ENCODE peak calls at places on chromosomes 6 and 20, in six cellular contexts. One of them, this sample, is unnamed.

GRCh38 chr6:162572240-162572639 is 155.3 kb downstream of the PRKN start:
- DNase-seq in CD4-positive, alpha-beta memory T cell: no peak
- DNase-seq in colonic mucosa: no peak
- DNase-seq in ovary: no peak
- DNase-seq in heart left ventricle: no peak
- DNase-seq in prostate gland: no peak
- DNase-seq in this sample: no peak

GRCh38 chr6:26534681-26535465 is 3.3 kb upstream of the HMGN4 start:
- DNase-seq in CD4-positive, alpha-beta memory T cell: no peak
- DNase-seq in colonic mucosa: no peak
- DNase-seq in ovary: no peak
- DNase-seq in heart left ventricle: no peak
- DNase-seq in prostate gland: no peak
- DNase-seq in this sample: no peak

GRCh38 chr6:14676084-14676483 is 558.5 kb downstream of the CD83 start:
- DNase-seq in CD4-positive, alpha-beta memory T cell: no peak
- DNase-seq in colonic mucosa: no peak
- DNase-seq in ovary: no peak
- DNase-seq in heart left ventricle: no peak
- DNase-seq in prostate gland: no peak
- DNase-seq in this sample: no peak

GRCh38 chr6:43838276-43839036 is 68.4 kb downstream of the VEGFA start:
- DNase-seq in CD4-positive, alpha-beta memory T cell: no peak
- DNase-seq in colonic mucosa: no peak
- DNase-seq in ovary: no peak
- DNase-seq in heart left ventricle: peak; percentile 17
- DNase-seq in prostate gland: no peak
- DNase-seq in this sample: no peak

GRCh38 chr6:106922626-106923025 is 51.9 kb downstream of the CD24 start:
- DNase-seq in CD4-positive, alpha-beta memory T cell: no peak
- DNase-seq in colonic mucosa: no peak
- DNase-seq in ovary: no peak
- DNase-seq in heart left ventricle: no peak
- DNase-seq in prostate gland: no peak
- DNase-seq in this sample: no peak

GRCh38 chr20:49505518-49505917 is 23.1 kb upstream of the KCNB1 start:
- DNase-seq in CD4-positive, alpha-beta memory T cell: no peak
- DNase-seq in colonic mucosa: no peak
- DNase-seq in ovary: no peak
- DNase-seq in heart left ventricle: peak; percentile 28
- DNase-seq in prostate gland: no peak
- DNase-seq in this sample: no peak

GRCh38 chr20:3924304-3925112 is 35.3 kb downstream of the PANK2 start:
- DNase-seq in CD4-positive, alpha-beta memory T cell: no peak
- DNase-seq in colonic mucosa: no peak
- DNase-seq in ovary: no peak
- DNase-seq in heart left ventricle: peak; percentile 45
- DNase-seq in prostate gland: no peak
- DNase-seq in this sample: no peak

GRCh38 chr20:45987108-45987780 is 15.2 kb upstream of the ZNF335 start:
- DNase-seq in CD4-positive, alpha-beta memory T cell: peak; percentile 76
- DNase-seq in colonic mucosa: peak; percentile 72
- DNase-seq in ovary: peak; percentile 61
- DNase-seq in heart left ventricle: peak; percentile 54
- DNase-seq in prostate gland: peak; percentile 38
- DNase-seq in this sample: peak; percentile 61

GRCh38 chr20:16476032-16476431 is 97.2 kb downstream of the KIF16B start:
- DNase-seq in CD4-positive, alpha-beta memory T cell: peak; percentile 15
- DNase-seq in colonic mucosa: no peak
- DNase-seq in ovary: no peak
- DNase-seq in heart left ventricle: no peak
- DNase-seq in prostate gland: peak; percentile 8
- DNase-seq in this sample: no peak

GRCh38 chr6:159084493-159085091 is 39.8 kb upstream of the TAGAP start:
- DNase-seq in CD4-positive, alpha-beta memory T cell: no peak
- DNase-seq in colonic mucosa: no peak
- DNase-seq in ovary: no peak
- DNase-seq in heart left ventricle: no peak
- DNase-seq in prostate gland: no peak
- DNase-seq in this sample: no peak

GRCh38 chr20:36792422-36792821 is 18.9 kb upstream of the DSN1 start:
- DNase-seq in CD4-positive, alpha-beta memory T cell: no peak
- DNase-seq in colonic mucosa: no peak
- DNase-seq in ovary: no peak
- DNase-seq in heart left ventricle: peak; percentile 66
- DNase-seq in prostate gland: peak; percentile 31
- DNase-seq in this sample: no peak

GRCh38 chr20:54212226-54212625 is 4.3 kb downstream of the PFDN4 start:
- DNase-seq in CD4-positive, alpha-beta memory T cell: no peak
- DNase-seq in colonic mucosa: no peak
- DNase-seq in ovary: no peak
- DNase-seq in heart left ventricle: no peak
- DNase-seq in prostate gland: no peak
- DNase-seq in this sample: no peak

GRCh38 chr6:62150048-62150663 is 135.9 kb downstream of the KHDRBS2 start:
- DNase-seq in CD4-positive, alpha-beta memory T cell: no peak
- DNase-seq in colonic mucosa: peak; percentile 20
- DNase-seq in ovary: no peak
- DNase-seq in heart left ventricle: no peak
- DNase-seq in prostate gland: no peak
- DNase-seq in this sample: no peak

GRCh38 chr6:41578714-41579610 is 32.8 kb downstream of the FOXP4 start:
- DNase-seq in CD4-positive, alpha-beta memory T cell: no peak
- DNase-seq in colonic mucosa: peak; percentile 82
- DNase-seq in ovary: no peak
- DNase-seq in heart left ventricle: no peak
- DNase-seq in prostate gland: no peak
- DNase-seq in this sample: no peak

GRCh38 chr20:13220194-13220856 is 749 bp upstream of the ISM1 start:
- DNase-seq in CD4-positive, alpha-beta memory T cell: peak; percentile 28
- DNase-seq in colonic mucosa: no peak
- DNase-seq in ovary: peak; percentile 16
- DNase-seq in heart left ventricle: no peak
- DNase-seq in prostate gland: peak; percentile 20
- DNase-seq in this sample: peak; percentile 5

GRCh38 chr6:167452338-167453081 is 127.6 kb downstream of the TTLL2 start:
- DNase-seq in CD4-positive, alpha-beta memory T cell: no peak
- DNase-seq in colonic mucosa: no peak
- DNase-seq in ovary: no peak
- DNase-seq in heart left ventricle: no peak
- DNase-seq in prostate gland: no peak
- DNase-seq in this sample: no peak

GRCh38 chr6:42781546-42781810 is 374 bp upstream of the BICRAL start:
- DNase-seq in CD4-positive, alpha-beta memory T cell: peak; percentile 32
- DNase-seq in colonic mucosa: no peak
- DNase-seq in ovary: no peak
- DNase-seq in heart left ventricle: no peak
- DNase-seq in prostate gland: no peak
- DNase-seq in this sample: no peak

GRCh38 chr6:158188591-158188990 is 20.4 kb downstream of the GTF2H5 start:
- DNase-seq in CD4-positive, alpha-beta memory T cell: no peak
- DNase-seq in colonic mucosa: no peak
- DNase-seq in ovary: no peak
- DNase-seq in heart left ventricle: no peak
- DNase-seq in prostate gland: no peak
- DNase-seq in this sample: no peak

GRCh38 chr20:33096921-33097320 is 17.5 kb downstream of the BPIFB4 start:
- DNase-seq in CD4-positive, alpha-beta memory T cell: no peak
- DNase-seq in colonic mucosa: no peak
- DNase-seq in ovary: no peak
- DNase-seq in heart left ventricle: no peak
- DNase-seq in prostate gland: no peak
- DNase-seq in this sample: no peak

GRCh38 chr6:19269341-19269898 is 567.8 kb upstream of the ID4 start:
- DNase-seq in CD4-positive, alpha-beta memory T cell: no peak
- DNase-seq in colonic mucosa: no peak
- DNase-seq in ovary: no peak
- DNase-seq in heart left ventricle: no peak
- DNase-seq in prostate gland: no peak
- DNase-seq in this sample: no peak
- H3K9me3 ChIP-seq in CD4-positive, alpha-beta memory T cell: no peaks in the 10 kb centered on the region
- H3K9me3 ChIP-seq in colonic mucosa: no peaks in the 10 kb centered on the region
- H3K9me3 ChIP-seq in ovary: no peaks in the 10 kb centered on the region
- H3K9me3 ChIP-seq in heart left ventricle: peaks cover 23% of the 10 kb centered on the region
- H3K9me3 ChIP-seq in prostate gland: no peaks in the 10 kb centered on the region
- H3K9me3 ChIP-seq in this sample: no peaks in the 10 kb centered on the region

GRCh38 chr6:67898875-67899274 is 736.2 kb upstream of the ADGRB3 start:
- DNase-seq in CD4-positive, alpha-beta memory T cell: no peak
- DNase-seq in colonic mucosa: no peak
- DNase-seq in ovary: no peak
- DNase-seq in heart left ventricle: no peak
- DNase-seq in prostate gland: no peak
- DNase-seq in this sample: no peak
- H3K9me3 ChIP-seq in CD4-positive, alpha-beta memory T cell: peaks cover 4% of the 10 kb centered on the region
- H3K9me3 ChIP-seq in colonic mucosa: no peaks in the 10 kb centered on the region
- H3K9me3 ChIP-seq in ovary: no peaks in the 10 kb centered on the region
- H3K9me3 ChIP-seq in heart left ventricle: no peaks in the 10 kb centered on the region
- H3K9me3 ChIP-seq in prostate gland: no peaks in the 10 kb centered on the region
- H3K9me3 ChIP-seq in this sample: no peaks in the 10 kb centered on the region

GRCh38 chr20:25514195-25514594 is 71.1 kb downstream of the NINL start:
- DNase-seq in CD4-positive, alpha-beta memory T cell: no peak
- DNase-seq in colonic mucosa: no peak
- DNase-seq in ovary: no peak
- DNase-seq in heart left ventricle: no peak
- DNase-seq in prostate gland: no peak
- DNase-seq in this sample: no peak
- H3K9me3 ChIP-seq in CD4-positive, alpha-beta memory T cell: peaks cover 18% of the 10 kb centered on the region
- H3K9me3 ChIP-seq in colonic mucosa: peaks cover 5% of the 10 kb centered on the region
- H3K9me3 ChIP-seq in ovary: no peaks in the 10 kb centered on the region
- H3K9me3 ChIP-seq in heart left ventricle: peaks cover 23% of the 10 kb centered on the region
- H3K9me3 ChIP-seq in prostate gland: no peaks in the 10 kb centered on the region
- H3K9me3 ChIP-seq in this sample: no peaks in the 10 kb centered on the region

DNA sequence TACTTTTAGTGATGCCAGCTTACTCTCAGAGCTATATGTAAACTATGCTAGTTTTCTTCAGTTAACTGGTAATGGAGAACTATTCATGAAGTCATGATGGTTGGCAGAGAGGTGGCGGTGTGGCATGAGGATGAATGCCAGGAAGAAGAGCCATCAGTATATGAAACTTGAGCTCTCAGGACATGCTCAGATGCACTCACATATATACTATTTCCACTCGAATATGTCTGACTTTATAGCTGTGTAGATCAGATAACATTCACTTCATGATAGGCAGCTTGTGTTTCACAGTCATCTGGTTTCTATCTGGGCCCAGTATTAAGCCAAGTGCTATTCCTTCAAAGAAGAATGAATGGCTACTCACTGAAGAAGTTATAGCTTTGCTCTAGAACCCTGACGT is 46.2 kb upstream of the CEP85L start:
- DNase-seq in CD4-positive, alpha-beta memory T cell: no peak
- DNase-seq in colonic mucosa: no peak
- DNase-seq in ovary: no peak
- DNase-seq in heart left ventricle: no peak
- DNase-seq in prostate gland: no peak
- DNase-seq in this sample: no peak
- H3K9me3 ChIP-seq in CD4-positive, alpha-beta memory T cell: no peaks in the 10 kb centered on the region
- H3K9me3 ChIP-seq in colonic mucosa: no peaks in the 10 kb centered on the region
- H3K9me3 ChIP-seq in ovary: no peaks in the 10 kb centered on the region
- H3K9me3 ChIP-seq in heart left ventricle: peaks cover 2% of the 10 kb centered on the region
- H3K9me3 ChIP-seq in prostate gland: no peaks in the 10 kb centered on the region
- H3K9me3 ChIP-seq in this sample: no peaks in the 10 kb centered on the region

GRCh38 chr20:31390490-31390889 is at the start of gene DEFB119:
- DNase-seq in CD4-positive, alpha-beta memory T cell: no peak
- DNase-seq in colonic mucosa: no peak
- DNase-seq in ovary: no peak
- DNase-seq in heart left ventricle: no peak
- DNase-seq in prostate gland: no peak
- DNase-seq in this sample: no peak

GRCh38 chr20:31394900-31395299 is 4.5 kb upstream of the DEFB119 start:
- DNase-seq in CD4-positive, alpha-beta memory T cell: no peak
- DNase-seq in colonic mucosa: no peak
- DNase-seq in ovary: no peak
- DNase-seq in heart left ventricle: no peak
- DNase-seq in prostate gland: no peak
- DNase-seq in this sample: no peak

GRCh38 chr20:31392836-31393235 is 2.4 kb upstream of the DEFB119 start:
- DNase-seq in CD4-positive, alpha-beta memory T cell: no peak
- DNase-seq in colonic mucosa: no peak
- DNase-seq in ovary: no peak
- DNase-seq in heart left ventricle: no peak
- DNase-seq in prostate gland: no peak
- DNase-seq in this sample: no peak
- H3K9me3 ChIP-seq in CD4-positive, alpha-beta memory T cell: no peaks in the 10 kb centered on the region
- H3K9me3 ChIP-seq in colonic mucosa: no peaks in the 10 kb centered on the region
- H3K9me3 ChIP-seq in ovary: no peaks in the 10 kb centered on the region
- H3K9me3 ChIP-seq in heart left ventricle: no peaks in the 10 kb centered on the region
- H3K9me3 ChIP-seq in prostate gland: no peaks in the 10 kb centered on the region
- H3K9me3 ChIP-seq in this sample: no peaks in the 10 kb centered on the region